ENCODE peak calls at places on chromosomes 4 and X, in seven cellular contexts. D, Y, H, U, Q, S and J are unnamed samples.

GRCh38 chr4:139735381-139736256 is 70.0 kb downstream of the MGST2 start:
- DNase-seq in D (no peak), Y (no peak), H (no peak), U (no peak), Q (peak; percentile 35), S (no peak), J (no peak)

GRCh38 chr4:53854991-53855885 is 209.2 kb downstream of the CHIC2 start:
- DNase-seq in D (peak; percentile 62), Y (no peak), H (no peak), U (no peak), Q (no peak), S (peak; percentile 37), J (peak; percentile 73)

GRCh38 chrX:48741834-48742233 is 19.7 kb upstream of the GLOD5 start:
- DNase-seq in D (no peak), Y (no peak), H (no peak), U (no peak), Q (no peak), S (no peak), J (no peak)

GRCh38 chr4:15238720-15239119 is 189.1 kb upstream of the C1QTNF7 start:
- DNase-seq in D (no peak), Y (no peak), H (no peak), U (no peak), Q (no peak), S (peak; percentile 25), J (no peak)

GRCh38 chr4:111636961-111637556 is 508.2 kb upstream of the FAM241A start:
- DNase-seq in D (no peak), Y (no peak), H (no peak), U (no peak), Q (no peak), S (no peak), J (no peak)

GRCh38 chr4:74084984-74085383 is 14.0 kb downstream of the CXCL2 start:
- DNase-seq in D (no peak), Y (no peak), H (no peak), U (no peak), Q (no peak), S (no peak), J (no peak)

GRCh38 chrX:2550288-2551020 is 49.7 kb upstream of the DHRSX start:
- DNase-seq in D (no peak), Y (no peak), H (no peak), U (no peak), Q (no peak), S (no peak), J (no peak)

GRCh38 chr4:109701566-109702399 is 1.5 kb downstream of the CASP6 start:
- DNase-seq in D (no peak), Y (no peak), H (no peak), U (peak; percentile 68), Q (no peak), S (peak; percentile 9), J (no peak)

GRCh38 chr4:20305976-20306375 is 54.3 kb downstream of the SLIT2 start:
- DNase-seq in D (no peak), Y (no peak), H (no peak), U (no peak), Q (no peak), S (no peak), J (no peak)

GRCh38 chr4:13765535-13765934 is 138.0 kb upstream of the BOD1L1 start:
- DNase-seq in D (no peak), Y (no peak), H (no peak), U (no peak), Q (no peak), S (no peak), J (no peak)

GRCh38 chr4:109389367-109390118 is 44.1 kb upstream of the SEC24B start:
- DNase-seq in D (peak; percentile 7), Y (no peak), H (no peak), U (no peak), Q (peak; percentile 16), S (no peak), J (no peak)

GRCh38 chr4:143084566-143084965 is 100.2 kb upstream of the USP38 start:
- DNase-seq in D (no peak), Y (no peak), H (no peak), U (no peak), Q (no peak), S (no peak), J (no peak)

GRCh38 chr4:48472794-48473193 is 10.3 kb upstream of the SLC10A4 start:
- DNase-seq in D (no peak), Y (no peak), H (no peak), U (no peak), Q (no peak), S (no peak), J (no peak)

GRCh38 chr4:54539500-54540029 is 118.2 kb upstream of the KIT start:
- DNase-seq in D (peak; percentile 47), Y (peak; percentile 89), H (no peak), U (peak; percentile 50), Q (peak; percentile 59), S (no peak), J (no peak)

GRCh38 chrX:23012162-23012561 is 12.4 kb downstream of the DDX53 start:
- DNase-seq in D (no peak), Y (no peak), H (no peak), U (no peak), Q (no peak), S (no peak), J (no peak)

GRCh38 chr4:85681194-85681803 is 206.3 kb downstream of the ARHGAP24 start:
- DNase-seq in D (peak; percentile 87), Y (no peak), H (no peak), U (peak; percentile 33), Q (no peak), S (peak; percentile 10), J (peak; percentile 98)

GRCh38 chr4:85928775-85929585 is 430.9 kb downstream of the MAPK10 start:
- DNase-seq in D (no peak), Y (no peak), H (no peak), U (peak; percentile 60), Q (no peak), S (peak; percentile 72), J (peak; percentile 52)

DNA sequence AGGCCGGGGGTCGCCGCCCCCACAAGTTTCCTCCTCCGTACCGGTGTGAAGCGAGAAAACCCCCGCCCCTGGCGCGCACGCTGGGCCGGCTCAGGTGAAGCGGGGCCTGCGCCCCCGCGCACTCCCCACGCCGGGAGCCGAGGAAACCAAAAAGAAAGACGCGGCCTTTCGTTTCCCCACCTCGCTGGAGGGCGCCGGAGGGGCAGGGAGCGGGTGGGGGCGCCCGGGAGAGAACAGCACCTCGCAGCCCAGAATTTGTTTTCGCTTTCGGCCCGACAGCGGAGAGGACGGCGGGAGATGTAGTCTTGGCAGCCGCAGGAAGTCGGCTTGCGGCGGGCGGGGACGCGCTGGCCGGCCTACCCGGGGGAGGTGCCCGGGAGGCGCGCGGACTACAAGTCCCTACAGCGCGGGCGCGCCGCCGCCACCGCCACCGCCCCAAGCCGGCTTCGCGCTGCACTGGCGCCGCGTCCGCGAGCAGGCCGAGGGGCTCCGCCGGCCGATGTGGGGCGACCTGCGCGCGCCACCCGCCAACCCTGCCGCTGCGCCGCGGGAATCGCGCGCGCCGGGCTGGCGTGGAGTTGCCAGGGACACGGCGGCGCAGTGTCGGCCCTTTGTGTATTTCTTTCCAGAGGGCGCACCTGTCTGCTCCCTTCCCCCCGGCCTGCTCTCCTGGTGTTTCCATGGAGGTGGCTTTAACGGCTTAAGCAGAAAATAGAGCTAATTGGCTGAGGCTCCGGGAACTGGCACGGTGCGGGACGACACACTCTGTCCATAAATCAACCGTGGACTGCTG is at the start of gene OTUD4:
- DNase-seq in D (peak; percentile 97), Y (peak; percentile 98), H (peak; percentile 98), U (peak; percentile 93), Q (peak; percentile 96), S (peak; percentile 93), J (peak; percentile 80)
- TF ChIP-seq CTCF in D (peak; percentile 9), Y (no peak), H (peak; percentile 57), U (no peak), Q (no peak), S (no peak), J (peak; percentile 15)

GRCh38 chrX:111409326-111409725 is 2.7 kb downstream of the DCX start:
- DNase-seq in D (no peak), Y (no peak), H (no peak), U (no peak), Q (no peak), S (no peak), J (no peak)

GRCh38 chrX:111410451-111410850 is 1.5 kb downstream of the DCX start:
- DNase-seq in D (no peak), Y (no peak), H (no peak), U (no peak), Q (no peak), S (no peak), J (no peak)

GRCh38 chrX:111411591-111412371 is at the start of gene DCX:
- DNase-seq in D (no peak), Y (no peak), H (no peak), U (no peak), Q (no peak), S (no peak), J (no peak)

GRCh38 chrX:111402378-111402777 is 9.6 kb downstream of the DCX start:
- DNase-seq in D (no peak), Y (no peak), H (no peak), U (no peak), Q (no peak), S (no peak), J (no peak)

GRCh38 chrX:111407948-111408347 is 4.0 kb downstream of the DCX start:
- DNase-seq in D (no peak), Y (no peak), H (no peak), U (no peak), Q (no peak), S (no peak), J (no peak)
- TF ChIP-seq CTCF in D (no peak), Y (no peak), H (no peak), U (no peak), Q (no peak), S (no peak), J (no peak)

DNA sequence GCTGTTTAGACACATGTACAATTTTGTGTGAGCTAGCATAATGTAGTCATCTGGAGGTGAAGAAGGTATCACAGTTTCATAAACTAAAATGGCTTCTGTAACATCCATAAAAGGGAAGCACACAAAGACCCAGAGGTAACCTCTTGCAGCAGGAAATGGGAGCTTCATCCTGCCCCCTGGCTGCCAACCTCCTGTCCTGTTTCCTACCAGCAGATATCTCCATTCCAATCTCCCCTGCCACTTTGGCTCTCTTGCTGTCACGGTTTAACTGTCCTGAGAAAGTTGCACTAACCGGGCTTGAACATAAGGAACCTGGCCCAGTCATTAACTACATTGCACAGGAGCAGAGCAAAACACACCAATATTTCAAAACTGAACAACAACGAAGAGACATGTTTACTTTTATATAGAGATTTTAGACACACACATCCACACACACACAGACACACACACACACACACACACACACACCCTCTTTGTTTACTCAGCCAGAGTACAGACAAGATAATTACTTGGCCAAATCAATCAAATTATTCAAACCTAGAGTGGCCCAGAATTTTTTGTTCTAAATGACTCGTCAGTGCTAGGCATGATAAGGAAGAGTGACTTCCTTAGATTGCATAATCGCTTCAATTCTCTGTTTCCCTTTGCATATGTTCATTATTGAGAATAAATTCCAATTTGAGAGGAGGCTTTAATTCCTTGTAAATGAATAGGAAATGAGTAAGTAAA is 24.2 kb downstream of the MID2 start:
- DNase-seq in D (no peak), Y (no peak), H (no peak), U (no peak), Q (no peak), S (peak; percentile 3), J (no peak)
- TF ChIP-seq CTCF in D (no peak), Y (no peak), H (peak; percentile 24), U (no peak), Q (no peak), S (peak; percentile 8), J (no peak)

DNA sequence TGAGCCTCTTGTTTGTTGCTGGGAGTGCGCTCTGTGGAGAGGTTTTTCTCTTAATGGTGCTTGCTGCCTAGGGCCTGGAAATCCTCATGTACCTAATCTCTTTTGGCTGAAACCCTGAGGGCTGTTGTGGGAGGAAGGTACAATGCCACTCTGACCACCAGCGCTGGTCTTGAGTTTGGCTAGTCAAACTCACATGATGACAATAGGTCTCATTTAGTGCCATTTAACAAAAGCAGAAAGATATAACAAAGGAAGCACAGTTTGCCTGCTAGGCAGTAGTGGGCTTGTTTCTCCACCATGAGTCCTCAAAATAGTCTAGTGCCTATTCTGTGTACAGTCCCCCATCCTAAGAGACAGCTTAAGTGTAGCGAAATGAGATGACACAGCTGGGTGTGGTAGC is 111.3 kb downstream of the TSPAN7 start:
- DNase-seq in D (no peak), Y (no peak), H (no peak), U (no peak), Q (no peak), S (no peak), J (no peak)
- TF ChIP-seq CTCF in D (no peak), Y (no peak), H (no peak), U (no peak), Q (no peak), S (no peak), J (no peak)